ENCODE peak calls at places on chromosomes 3 and 15, in five cellular contexts. One of them, this sample, is unnamed.
A peak's percentile ranks its signal among the peaks of the same experiment; 100 is the strongest.

GRCh38 chr3:197398301-197398878 is 100.0 kb upstream of the DLG1 start:
- DNase-seq in iPS DF 6.9: no peak
- DNase-seq in psoas muscle: no peak
- DNase-seq in CD4-positive, alpha-beta memory T cell: no peak
- DNase-seq in body of pancreas: no peak
- DNase-seq in this sample: no peak

GRCh38 chr3:127161236-127161635 is 31.7 kb upstream of the PRR23E start:
- DNase-seq in iPS DF 6.9: no peak
- DNase-seq in psoas muscle: no peak
- DNase-seq in CD4-positive, alpha-beta memory T cell: no peak
- DNase-seq in body of pancreas: no peak
- DNase-seq in this sample: no peak

GRCh38 chr3:132253262-132253878 is 63.8 kb upstream of the ACP3 start:
- DNase-seq in iPS DF 6.9: no peak
- DNase-seq in psoas muscle: no peak
- DNase-seq in CD4-positive, alpha-beta memory T cell: peak; percentile 24
- DNase-seq in body of pancreas: peak; percentile 67
- DNase-seq in this sample: no peak

GRCh38 chr3:42572278-42572677 is 9.5 kb downstream of the SEC22C start:
- DNase-seq in iPS DF 6.9: no peak
- DNase-seq in psoas muscle: no peak
- DNase-seq in CD4-positive, alpha-beta memory T cell: peak; percentile 18
- DNase-seq in body of pancreas: peak; percentile 25
- DNase-seq in this sample: no peak

GRCh38 chr3:122004123-122004522 is 17.9 kb downstream of the ILDR1 start:
- DNase-seq in iPS DF 6.9: no peak
- DNase-seq in psoas muscle: no peak
- DNase-seq in CD4-positive, alpha-beta memory T cell: no peak
- DNase-seq in body of pancreas: no peak
- DNase-seq in this sample: no peak

GRCh38 chr3:2645001-2645400 is 465.2 kb downstream of the IL5RA start:
- DNase-seq in iPS DF 6.9: no peak
- DNase-seq in psoas muscle: no peak
- DNase-seq in CD4-positive, alpha-beta memory T cell: no peak
- DNase-seq in body of pancreas: no peak
- DNase-seq in this sample: no peak

GRCh38 chr3:39203862-39204261 is 11.5 kb upstream of the XIRP1 start:
- DNase-seq in iPS DF 6.9: no peak
- DNase-seq in psoas muscle: no peak
- DNase-seq in CD4-positive, alpha-beta memory T cell: no peak
- DNase-seq in body of pancreas: no peak
- DNase-seq in this sample: no peak

GRCh38 chr3:22887664-22888291 is 315.3 kb upstream of the UBE2E2 start:
- DNase-seq in iPS DF 6.9: peak; percentile 16
- DNase-seq in psoas muscle: no peak
- DNase-seq in CD4-positive, alpha-beta memory T cell: no peak
- DNase-seq in body of pancreas: no peak
- DNase-seq in this sample: peak; percentile 11

GRCh38 chr3:134797816-134798451 is 2.9 kb downstream of the EPHB1 start:
- DNase-seq in iPS DF 6.9: no peak
- DNase-seq in psoas muscle: no peak
- DNase-seq in CD4-positive, alpha-beta memory T cell: no peak
- DNase-seq in body of pancreas: no peak
- DNase-seq in this sample: no peak

GRCh38 chr15:49379996-49380395 is 43.0 kb upstream of the FGF7 start:
- DNase-seq in iPS DF 6.9: no peak
- DNase-seq in psoas muscle: no peak
- DNase-seq in CD4-positive, alpha-beta memory T cell: no peak
- DNase-seq in body of pancreas: no peak
- DNase-seq in this sample: peak; percentile 32

GRCh38 chr15:64896371-64897069 is 15.2 kb upstream of the ANKDD1A start:
- DNase-seq in iPS DF 6.9: no peak
- DNase-seq in psoas muscle: no peak
- DNase-seq in CD4-positive, alpha-beta memory T cell: no peak
- DNase-seq in body of pancreas: no peak
- DNase-seq in this sample: peak; percentile 48

GRCh38 chr3:192063570-192063969 is 602.6 kb downstream of the PYDC2 start:
- DNase-seq in iPS DF 6.9: peak; percentile 29
- DNase-seq in psoas muscle: no peak
- DNase-seq in CD4-positive, alpha-beta memory T cell: no peak
- DNase-seq in body of pancreas: no peak
- DNase-seq in this sample: peak; percentile 25

GRCh38 chr3:43953814-43954241 is 263.1 kb downstream of the ABHD5 start:
- DNase-seq in iPS DF 6.9: no peak
- DNase-seq in psoas muscle: no peak
- DNase-seq in CD4-positive, alpha-beta memory T cell: no peak
- DNase-seq in body of pancreas: no peak
- DNase-seq in this sample: no peak

GRCh38 chr3:62605413-62606068 is 232.2 kb upstream of the FEZF2 start:
- DNase-seq in iPS DF 6.9: no peak
- DNase-seq in psoas muscle: no peak
- DNase-seq in CD4-positive, alpha-beta memory T cell: no peak
- DNase-seq in body of pancreas: no peak
- DNase-seq in this sample: no peak

GRCh38 chr3:20669675-20670074 is 483.7 kb upstream of the SGO1 start:
- DNase-seq in iPS DF 6.9: no peak
- DNase-seq in psoas muscle: no peak
- DNase-seq in CD4-positive, alpha-beta memory T cell: no peak
- DNase-seq in body of pancreas: no peak
- DNase-seq in this sample: no peak

GRCh38 chr3:42698911-42699230 is 3.7 kb downstream of the HHATL start:
- DNase-seq in iPS DF 6.9: no peak
- DNase-seq in psoas muscle: peak; percentile 69
- DNase-seq in CD4-positive, alpha-beta memory T cell: no peak
- DNase-seq in body of pancreas: no peak
- DNase-seq in this sample: peak; percentile 23

GRCh38 chr3:76122007-76122406 is 336.7 kb upstream of the ZNF717 start:
- DNase-seq in iPS DF 6.9: no peak
- DNase-seq in psoas muscle: no peak
- DNase-seq in CD4-positive, alpha-beta memory T cell: no peak
- DNase-seq in body of pancreas: no peak
- DNase-seq in this sample: no peak

GRCh38 chr15:92582206-92582605 is 73.4 kb downstream of the FAM174B start:
- DNase-seq in iPS DF 6.9: no peak
- DNase-seq in psoas muscle: no peak
- DNase-seq in CD4-positive, alpha-beta memory T cell: no peak
- DNase-seq in body of pancreas: no peak
- DNase-seq in this sample: no peak

DNA sequence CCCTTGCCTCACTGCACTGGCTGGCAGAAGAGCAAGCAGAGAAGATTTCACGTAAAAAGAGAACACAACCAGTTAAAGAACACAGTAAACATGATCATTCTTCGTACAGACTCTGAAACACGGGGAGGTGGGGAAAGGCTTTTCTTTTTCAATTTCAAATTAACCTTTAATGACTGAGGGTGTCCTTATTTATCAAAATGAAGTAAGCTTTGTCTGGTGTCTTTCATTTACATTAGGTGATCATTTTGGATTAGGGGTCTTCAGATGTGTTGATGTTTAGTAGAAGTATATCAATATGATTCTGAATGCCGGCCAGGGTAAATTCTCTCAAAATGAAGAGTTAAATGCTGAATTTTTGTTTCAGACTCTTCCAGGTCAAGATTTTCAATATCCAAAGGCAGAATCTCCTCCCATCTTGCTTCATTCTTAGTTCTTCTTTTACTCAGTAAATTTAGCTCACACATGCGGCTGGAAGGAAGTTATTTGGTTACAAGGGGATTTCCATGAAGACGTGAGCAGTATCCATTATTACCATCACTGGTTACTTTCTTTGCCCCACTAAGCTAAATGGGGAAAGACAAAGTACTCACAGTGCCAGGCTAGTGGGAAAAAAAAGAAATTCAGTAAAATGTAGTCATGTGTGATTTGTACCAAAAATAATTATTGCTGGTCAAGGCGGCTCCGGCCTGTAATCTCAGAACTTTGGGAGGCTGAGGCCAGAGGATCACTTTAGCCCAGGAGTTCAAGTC is 272.2 kb upstream of the NR2F2 start:
- DNase-seq in iPS DF 6.9: no peak
- DNase-seq in psoas muscle: no peak
- DNase-seq in CD4-positive, alpha-beta memory T cell: no peak
- DNase-seq in body of pancreas: no peak
- DNase-seq in this sample: no peak
- H3K4me1 ChIP-seq in iPS DF 6.9: no peaks in the 10 kb centered on the region
- H3K4me1 ChIP-seq in psoas muscle: peaks cover 7% of the 10 kb centered on the region
- H3K4me1 ChIP-seq in CD4-positive, alpha-beta memory T cell: peaks cover 5% of the 10 kb centered on the region
- H3K4me1 ChIP-seq in body of pancreas: peaks cover 9% of the 10 kb centered on the region
- H3K4me1 ChIP-seq in this sample: no peaks in the 10 kb centered on the region

DNA sequence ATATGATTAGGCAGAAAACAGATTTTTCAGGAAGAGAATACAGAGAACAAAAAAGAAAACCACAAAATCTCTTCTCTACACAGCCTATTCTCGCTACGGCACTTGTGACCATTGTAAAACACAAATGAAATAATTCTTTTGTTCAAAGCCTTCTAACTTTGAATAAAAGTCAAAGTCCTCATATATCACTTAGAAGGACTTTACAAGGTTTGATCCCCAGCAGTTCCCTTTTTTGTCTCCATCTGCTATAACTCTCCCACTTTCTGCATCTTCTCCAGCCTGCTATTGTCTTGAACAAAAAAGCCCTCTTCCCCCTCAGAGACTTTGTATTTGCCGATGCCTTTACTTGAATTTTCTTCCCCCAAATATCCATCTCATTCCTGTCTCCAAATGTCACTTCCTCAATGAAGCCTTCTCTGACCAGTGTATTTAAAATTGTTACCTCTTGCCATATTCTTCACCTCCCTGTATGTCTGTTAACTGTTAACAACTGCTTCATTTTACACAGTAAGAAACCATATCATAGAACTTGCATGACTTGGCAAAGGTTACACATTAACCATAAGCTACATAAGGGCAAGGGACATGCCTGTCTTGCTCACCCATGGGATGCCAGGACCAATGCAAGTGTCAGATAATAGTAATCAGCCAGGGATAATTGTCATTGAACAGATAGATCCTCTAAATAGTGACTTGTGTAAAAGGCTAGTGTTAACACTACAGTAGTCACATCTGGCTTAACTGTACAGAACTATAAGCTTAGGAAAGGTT is 122.4 kb downstream of the CBLB start:
- DNase-seq in iPS DF 6.9: no peak
- DNase-seq in psoas muscle: no peak
- DNase-seq in CD4-positive, alpha-beta memory T cell: no peak
- DNase-seq in body of pancreas: no peak
- DNase-seq in this sample: no peak
- H3K4me3 ChIP-seq in iPS DF 6.9: no peak overlapping the region
- H3K4me3 ChIP-seq in psoas muscle: no peak overlapping the region
- H3K4me3 ChIP-seq in CD4-positive, alpha-beta memory T cell: no peak overlapping the region
- H3K4me3 ChIP-seq in body of pancreas: no peak overlapping the region
- H3K4me3 ChIP-seq in this sample: no peak overlapping the region

GRCh38 chr3:153221748-153222162 is 59.7 kb downstream of the RAP2B start:
- DNase-seq in iPS DF 6.9: no peak
- DNase-seq in psoas muscle: peak; percentile 53
- DNase-seq in CD4-positive, alpha-beta memory T cell: peak; percentile 92
- DNase-seq in body of pancreas: peak; percentile 80
- DNase-seq in this sample: peak; percentile 65
- H3K27ac ChIP-seq in iPS DF 6.9: no peak overlapping the region
- H3K27ac ChIP-seq in psoas muscle: peak overlapping the region; percentile 23
- H3K27ac ChIP-seq in CD4-positive, alpha-beta memory T cell: peak overlapping the region; percentile 67
- H3K27ac ChIP-seq in body of pancreas: peak overlapping the region; percentile 75
- H3K27ac ChIP-seq in this sample: no peak overlapping the region

DNA sequence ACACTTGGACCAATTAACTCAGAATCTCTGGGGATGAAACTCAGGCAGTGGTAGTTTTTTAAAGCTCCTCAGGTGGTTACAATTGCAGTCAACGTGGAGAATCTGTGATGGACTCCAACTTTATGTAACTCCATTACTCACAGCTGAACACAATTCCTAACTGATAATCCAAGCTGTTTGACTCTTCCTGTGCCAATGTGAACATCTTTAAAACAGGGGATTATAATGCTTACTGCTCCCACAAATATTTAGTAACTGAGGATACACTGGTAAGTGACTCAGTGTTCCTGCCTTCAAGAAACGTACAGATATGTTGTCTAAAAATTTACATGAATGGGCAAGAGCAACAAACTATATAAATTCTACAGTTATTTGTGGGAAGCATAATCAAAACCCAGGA is 85.6 kb downstream of the OSBPL10 start:
- DNase-seq in iPS DF 6.9: no peak
- DNase-seq in psoas muscle: no peak
- DNase-seq in CD4-positive, alpha-beta memory T cell: no peak
- DNase-seq in body of pancreas: no peak
- DNase-seq in this sample: no peak
- H3K4me1 ChIP-seq in iPS DF 6.9: peaks cover 11% of the 10 kb centered on the region
- H3K4me1 ChIP-seq in psoas muscle: no peaks in the 10 kb centered on the region
- H3K4me1 ChIP-seq in CD4-positive, alpha-beta memory T cell: no peaks in the 10 kb centered on the region
- H3K4me1 ChIP-seq in body of pancreas: no peaks in the 10 kb centered on the region
- H3K4me1 ChIP-seq in this sample: no peaks in the 10 kb centered on the region

GRCh38 chr15:89575656-89576416 is 567 bp downstream of the TICRR start:
- DNase-seq in iPS DF 6.9: no peak
- DNase-seq in psoas muscle: no peak
- DNase-seq in CD4-positive, alpha-beta memory T cell: peak; percentile 10
- DNase-seq in body of pancreas: no peak
- DNase-seq in this sample: peak; percentile 66

GRCh38 chr15:89578146-89578545 is 2.9 kb downstream of the TICRR start:
- DNase-seq in iPS DF 6.9: no peak
- DNase-seq in psoas muscle: no peak
- DNase-seq in CD4-positive, alpha-beta memory T cell: no peak
- DNase-seq in body of pancreas: no peak
- DNase-seq in this sample: no peak

GRCh38 chr15:89577776-89578115 is 2.5 kb downstream of the TICRR start:
- DNase-seq in iPS DF 6.9: no peak
- DNase-seq in psoas muscle: no peak
- DNase-seq in CD4-positive, alpha-beta memory T cell: no peak
- DNase-seq in body of pancreas: no peak
- DNase-seq in this sample: no peak

GRCh38 chr15:89576417-89576773 is 1.1 kb downstream of the TICRR start:
- DNase-seq in iPS DF 6.9: no peak
- DNase-seq in psoas muscle: no peak
- DNase-seq in CD4-positive, alpha-beta memory T cell: no peak
- DNase-seq in body of pancreas: no peak
- DNase-seq in this sample: no peak

GRCh38 chr15:89575146-89575655 is at the start of gene TICRR:
- DNase-seq in iPS DF 6.9: peak; percentile 98
- DNase-seq in psoas muscle: peak; percentile 96
- DNase-seq in CD4-positive, alpha-beta memory T cell: peak; percentile 98
- DNase-seq in body of pancreas: peak; percentile 99
- DNase-seq in this sample: peak; percentile 96
- H3K4me3 ChIP-seq in iPS DF 6.9: peak within 1 kb of the TSS; percentile 60
- H3K4me3 ChIP-seq in psoas muscle: peak within 1 kb of the TSS; percentile 75
- H3K4me3 ChIP-seq in CD4-positive, alpha-beta memory T cell: peak within 1 kb of the TSS; percentile 74
- H3K4me3 ChIP-seq in body of pancreas: peak within 1 kb of the TSS; percentile 60
- H3K4me3 ChIP-seq in this sample: peak within 1 kb of the TSS; percentile 65

GRCh38 chr3:159762238-159762637 is 226.4 kb upstream of the IL12A start:
- DNase-seq in iPS DF 6.9: no peak
- DNase-seq in psoas muscle: no peak
- DNase-seq in CD4-positive, alpha-beta memory T cell: no peak
- DNase-seq in body of pancreas: no peak
- DNase-seq in this sample: no peak
- H3K27ac ChIP-seq in iPS DF 6.9: no peak overlapping the region
- H3K27ac ChIP-seq in psoas muscle: peak overlapping the region; percentile 86
- H3K27ac ChIP-seq in CD4-positive, alpha-beta memory T cell: no peak overlapping the region
- H3K27ac ChIP-seq in body of pancreas: no peak overlapping the region
- H3K27ac ChIP-seq in this sample: peak overlapping the region; percentile 6